ENCODE peak calls at places on chromosomes 1 and 21, in five cellular contexts. O is H1, C is K562, E is HepG2, L is WTC11. T is an unnamed sample.

GRCh38 chr1:238898856-238899255 is 487.5 kb upstream of the CHRM3 start:
- DNase-seq in O (no peak), C (no peak), E (no peak), L (no peak), T (no peak)

GRCh38 chr1:98315309-98315708 is 346.2 kb upstream of the SNX7 start:
- DNase-seq in O (no peak), C (no peak), E (no peak), L (no peak), T (no peak)

GRCh38 chr1:183444243-183444642 is 26.1 kb upstream of the NMNAT2 start:
- DNase-seq in O (no peak), C (no peak), E (no peak), L (no peak), T (no peak)

GRCh38 chr1:204453141-204453772 is 41.3 kb downstream of the PIK3C2B start:
- DNase-seq in O (no peak), C (no peak), E (no peak), L (no peak), T (peak; percentile 51)

GRCh38 chr1:4711944-4712343 is 57.5 kb downstream of the AJAP1 start:
- DNase-seq in O (no peak), C (no peak), E (no peak), L (no peak), T (no peak)

GRCh38 chr1:245622332-245623014 is 467.7 kb downstream of the KIF26B start:
- DNase-seq in O (no peak), C (no peak), E (no peak), L (peak; percentile 42), T (peak; percentile 63)

GRCh38 chr1:16112558-16113555 is 39.4 kb upstream of the FAM131C start:
- DNase-seq in O (no peak), C (no peak), E (peak; percentile 90), L (peak; percentile 66), T (peak; percentile 76)

GRCh38 chr1:3351300-3352083 is 103.0 kb upstream of the ARHGEF16 start:
- DNase-seq in O (no peak), C (no peak), E (no peak), L (no peak), T (no peak)

GRCh38 chr21:32412162-32412997 is at the start of gene EVA1C:
- DNase-seq in O (no peak), C (no peak), E (no peak), L (peak; percentile 60), T (peak; percentile 73)

GRCh38 chr1:21141030-21141429 is 35.7 kb downstream of the EIF4G3 start:
- DNase-seq in O (no peak), C (no peak), E (no peak), L (no peak), T (no peak)

GRCh38 chr1:98059616-98060015 is 138.8 kb upstream of the DPYD start:
- DNase-seq in O (no peak), C (no peak), E (no peak), L (no peak), T (no peak)

GRCh38 chr1:213231795-213232231 is 180.8 kb downstream of the RPS6KC1 start:
- DNase-seq in O (peak; percentile 68), C (no peak), E (no peak), L (peak; percentile 46), T (peak; percentile 79)

GRCh38 chr1:19815801-19816736 is 986 bp upstream of the RNF186 start:
- DNase-seq in O (no peak), C (no peak), E (peak; percentile 77), L (no peak), T (no peak)

GRCh38 chr1:153957744-153958110 is 685 bp downstream of the CRTC2 start:
- DNase-seq in O (no peak), C (no peak), E (no peak), L (no peak), T (peak; percentile 63)

GRCh38 chr1:231236938-231237337 is 4.1 kb upstream of the GNPAT start:
- DNase-seq in O (no peak), C (no peak), E (no peak), L (no peak), T (no peak)

GRCh38 chr1:246768403-246769020 is 44.3 kb downstream of the SCCPDH start:
- DNase-seq in O (peak; percentile 17), C (no peak), E (no peak), L (no peak), T (peak; percentile 66)

GRCh38 chr21:25938673-25939395 is 204.1 kb downstream of the GABPA start:
- DNase-seq in O (no peak), C (no peak), E (no peak), L (no peak), T (no peak)

GRCh38 chr1:6614019-6614952 is 755 bp downstream of the PHF13 start:
- DNase-seq in O (no peak), C (peak; percentile 97), E (no peak), L (peak; percentile 58), T (peak; percentile 68)

GRCh38 chr1:85623061-85623471 is 42.5 kb downstream of the CCN1 start:
- DNase-seq in O (no peak), C (no peak), E (no peak), L (no peak), T (no peak)

GRCh38 chr1:182113879-182114626 is 52.5 kb upstream of the ZNF648 start:
- DNase-seq in O (no peak), C (no peak), E (peak; percentile 32), L (no peak), T (no peak)

GRCh38 chr1:9601942-9602793 is 13.5 kb downstream of the TMEM201 start:
- DNase-seq in O (no peak), C (no peak), E (no peak), L (no peak), T (no peak)

GRCh38 chr1:221227872-221228337 is 348.7 kb downstream of the HLX start:
- DNase-seq in O (no peak), C (no peak), E (no peak), L (no peak), T (peak; percentile 4)

GRCh38 chr1:160043543-160043942 is 11.8 kb upstream of the PIGM start:
- DNase-seq in O (no peak), C (no peak), E (no peak), L (no peak), T (no peak)

GRCh38 chr1:232634086-232634485 is 4.2 kb upstream of the SIPA1L2 start:
- DNase-seq in O (no peak), C (no peak), E (no peak), L (no peak), T (no peak)

GRCh38 chr21:41615613-41616012 is 107.7 kb upstream of the TMPRSS2 start:
- DNase-seq in O (no peak), C (no peak), E (no peak), L (no peak), T (no peak)
- TF ChIP-seq CREB1 in O (no peak), C (no peak), E (no peak), L (no peak), T (no peak)

GRCh38 chr1:64242895-64243756 is 39.7 kb downstream of the UBE2U start:
- DNase-seq in O (no peak), C (no peak), E (peak; percentile 14), L (no peak), T (peak; percentile 66)

GRCh38 chr1:64241069-64241468 is 37.6 kb downstream of the UBE2U start:
- DNase-seq in O (no peak), C (no peak), E (no peak), L (no peak), T (no peak)

GRCh38 chr1:64243757-64244080 is 40.3 kb downstream of the UBE2U start:
- DNase-seq in O (no peak), C (no peak), E (no peak), L (no peak), T (no peak)

GRCh38 chr1:64236584-64236983 is 33.2 kb downstream of the UBE2U start:
- DNase-seq in O (no peak), C (no peak), E (no peak), L (no peak), T (no peak)

GRCh38 chr1:64240209-64240608 is 36.8 kb downstream of the UBE2U start:
- DNase-seq in O (no peak), C (no peak), E (no peak), L (no peak), T (no peak)
- TF ChIP-seq CTCF in O (no peak), C (no peak), E (no peak), L (no peak), T (peak; percentile 20)

GRCh38 chr1:176533020-176533419 is 70.0 kb downstream of the PAPPA2 start:
- DNase-seq in O (no peak), C (no peak), E (no peak), L (no peak), T (no peak)
- TF ChIP-seq CREB1 in O (no peak), C (no peak), E (no peak), L (no peak), T (no peak)

GRCh38 chr1:53471000-53471399 is 11.8 kb downstream of the DMRTB1 start:
- DNase-seq in O (no peak), C (no peak), E (no peak), L (no peak), T (no peak)

GRCh38 chr1:53475661-53476060 is 16.5 kb downstream of the DMRTB1 start:
- DNase-seq in O (no peak), C (no peak), E (no peak), L (no peak), T (no peak)

GRCh38 chr1:53476579-53476978 is 17.4 kb downstream of the DMRTB1 start:
- DNase-seq in O (no peak), C (no peak), E (no peak), L (no peak), T (no peak)

GRCh38 chr1:53470584-53470983 is 11.4 kb downstream of the DMRTB1 start:
- DNase-seq in O (no peak), C (no peak), E (no peak), L (no peak), T (peak; percentile 45)

GRCh38 chr1:53473463-53473862 is 14.3 kb downstream of the DMRTB1 start:
- DNase-seq in O (no peak), C (no peak), E (no peak), L (no peak), T (no peak)
- TF ChIP-seq CTCF in O (peak; percentile 38), C (no peak), E (no peak), L (no peak), T (peak; percentile 61)

GRCh38 chr21:42400525-42400924 is 3.2 kb upstream of the UBASH3A start:
- DNase-seq in O (no peak), C (no peak), E (no peak), L (no peak), T (no peak)

GRCh38 chr21:42397291-42398129 is 1.7 kb upstream of the TMPRSS3 start:
- DNase-seq in O (no peak), C (no peak), E (no peak), L (no peak), T (no peak)

GRCh38 chr21:42395910-42396625 is at the start of gene TMPRSS3:
- DNase-seq in O (no peak), C (no peak), E (no peak), L (no peak), T (no peak)

GRCh38 chr21:42398130-42398394 is 2.2 kb upstream of the TMPRSS3 start:
- DNase-seq in O (no peak), C (no peak), E (no peak), L (no peak), T (no peak)

DNA sequence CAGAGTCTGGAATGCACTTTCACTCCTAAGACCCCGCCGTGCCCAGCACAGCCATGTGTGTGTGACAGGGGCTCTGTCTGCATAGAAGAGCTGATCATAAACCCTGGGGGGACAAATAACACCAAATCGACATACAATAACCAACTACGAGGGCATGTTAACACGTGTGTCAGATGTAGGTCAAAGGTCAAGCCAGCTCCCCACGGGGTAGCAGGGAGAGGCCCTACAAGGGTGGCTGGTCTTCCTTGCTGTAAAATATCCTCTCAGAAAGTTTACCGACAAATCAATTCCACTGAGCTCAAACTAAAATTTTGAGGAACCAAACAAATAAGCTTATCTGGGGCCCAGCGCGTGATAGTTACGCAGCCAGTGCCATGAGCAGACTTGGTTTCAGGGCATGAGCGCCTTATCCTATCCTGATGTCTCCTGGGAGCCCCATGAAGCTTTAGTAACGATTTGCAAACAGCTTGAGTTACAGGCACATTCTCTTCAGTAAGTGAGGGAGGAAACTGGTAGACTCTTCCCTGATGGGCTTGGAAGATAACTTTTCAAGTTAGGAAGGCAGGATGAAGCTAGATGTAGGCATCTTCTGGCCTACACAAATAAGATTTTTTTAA is 2.7 kb upstream of the TMPRSS3 start:
- DNase-seq in O (no peak), C (no peak), E (no peak), L (no peak), T (no peak)
- TF ChIP-seq CREB1 in O (no peak), C (no peak), E (no peak), L (no peak), T (no peak)

T was measured in GM23338.